ENCODE peak calls at places on chromosomes 7 and 10, in six cellular contexts. One of them, this sample, is unnamed. For H3K4me1, the result is how much of the 10 kb centered on the place peaks cover.

GRCh38 chr7:147245274-147245673 is 1128.7 kb downstream of the CNTNAP2 start:
- DNase-seq in heart left ventricle: peak
- DNase-seq in heart right ventricle: peak
- DNase-seq in hepatocyte: peak
- DNase-seq in body of pancreas: peak
- DNase-seq in left ventricle myocardium inferior: no peak
- DNase-seq in this sample: peak

GRCh38 chr7:77691892-77692491 is 4.3 kb upstream of the RSBN1L start:
- DNase-seq in heart left ventricle: no peak
- DNase-seq in heart right ventricle: no peak
- DNase-seq in hepatocyte: peak
- DNase-seq in body of pancreas: peak
- DNase-seq in left ventricle myocardium inferior: no peak
- DNase-seq in this sample: no peak

GRCh38 chr7:112144284-112145059 is 61.7 kb downstream of the DOCK4 start:
- DNase-seq in heart left ventricle: no peak
- DNase-seq in heart right ventricle: no peak
- DNase-seq in hepatocyte: no peak
- DNase-seq in body of pancreas: no peak
- DNase-seq in left ventricle myocardium inferior: no peak
- DNase-seq in this sample: no peak

GRCh38 chr10:14459670-14460069 is 128.9 kb upstream of the FRMD4A start:
- DNase-seq in heart left ventricle: no peak
- DNase-seq in heart right ventricle: no peak
- DNase-seq in hepatocyte: no peak
- DNase-seq in body of pancreas: no peak
- DNase-seq in left ventricle myocardium inferior: no peak
- DNase-seq in this sample: no peak

GRCh38 chr7:132652507-132652906 is 76.2 kb upstream of the PLXNA4 start:
- DNase-seq in heart left ventricle: no peak
- DNase-seq in heart right ventricle: no peak
- DNase-seq in hepatocyte: no peak
- DNase-seq in body of pancreas: no peak
- DNase-seq in left ventricle myocardium inferior: no peak
- DNase-seq in this sample: no peak

GRCh38 chr7:45202618-45203017 is 45.0 kb downstream of the RAMP3 start:
- DNase-seq in heart left ventricle: no peak
- DNase-seq in heart right ventricle: no peak
- DNase-seq in hepatocyte: no peak
- DNase-seq in body of pancreas: no peak
- DNase-seq in left ventricle myocardium inferior: no peak
- DNase-seq in this sample: no peak

GRCh38 chr7:130667593-130668257 is 823 bp downstream of the COPG2 start:
- DNase-seq in heart left ventricle: no peak
- DNase-seq in heart right ventricle: no peak
- DNase-seq in hepatocyte: peak
- DNase-seq in body of pancreas: no peak
- DNase-seq in left ventricle myocardium inferior: no peak
- DNase-seq in this sample: no peak

GRCh38 chr7:44052771-44053365 is 8.4 kb downstream of the DBNL start:
- DNase-seq in heart left ventricle: no peak
- DNase-seq in heart right ventricle: no peak
- DNase-seq in hepatocyte: no peak
- DNase-seq in body of pancreas: no peak
- DNase-seq in left ventricle myocardium inferior: peak
- DNase-seq in this sample: no peak

GRCh38 chr7:69208848-69209247 is 389.4 kb upstream of the AUTS2 start:
- DNase-seq in heart left ventricle: no peak
- DNase-seq in heart right ventricle: no peak
- DNase-seq in hepatocyte: no peak
- DNase-seq in body of pancreas: no peak
- DNase-seq in left ventricle myocardium inferior: no peak
- DNase-seq in this sample: no peak

GRCh38 chr7:99928994-99929729 is at the start of gene GJC3:
- DNase-seq in heart left ventricle: peak
- DNase-seq in heart right ventricle: peak
- DNase-seq in hepatocyte: peak
- DNase-seq in body of pancreas: peak
- DNase-seq in left ventricle myocardium inferior: peak
- DNase-seq in this sample: peak

GRCh38 chr10:43671659-43672555 is 23.2 kb upstream of the ZNF32 start:
- DNase-seq in heart left ventricle: peak
- DNase-seq in heart right ventricle: peak
- DNase-seq in hepatocyte: peak
- DNase-seq in body of pancreas: peak
- DNase-seq in left ventricle myocardium inferior: no peak
- DNase-seq in this sample: peak

GRCh38 chr7:70484255-70484654 is 647.7 kb upstream of the GALNT17 start:
- DNase-seq in heart left ventricle: no peak
- DNase-seq in heart right ventricle: no peak
- DNase-seq in hepatocyte: no peak
- DNase-seq in body of pancreas: no peak
- DNase-seq in left ventricle myocardium inferior: no peak
- DNase-seq in this sample: no peak

GRCh38 chr7:21064698-21065648 is 278.3 kb upstream of the SP8 start:
- DNase-seq in heart left ventricle: no peak
- DNase-seq in heart right ventricle: no peak
- DNase-seq in hepatocyte: peak
- DNase-seq in body of pancreas: no peak
- DNase-seq in left ventricle myocardium inferior: no peak
- DNase-seq in this sample: no peak

GRCh38 chr7:92835851-92836488 is 403 bp downstream of the CDK6 start:
- DNase-seq in heart left ventricle: peak
- DNase-seq in heart right ventricle: peak
- DNase-seq in hepatocyte: peak
- DNase-seq in body of pancreas: peak
- DNase-seq in left ventricle myocardium inferior: peak
- DNase-seq in this sample: no peak

GRCh38 chr10:45509491-45509890 is 135.5 kb downstream of the ALOX5 start:
- DNase-seq in heart left ventricle: no peak
- DNase-seq in heart right ventricle: no peak
- DNase-seq in hepatocyte: no peak
- DNase-seq in body of pancreas: no peak
- DNase-seq in left ventricle myocardium inferior: no peak
- DNase-seq in this sample: no peak

GRCh38 chr7:47071866-47072265 is 510.0 kb downstream of the TNS3 start:
- DNase-seq in heart left ventricle: no peak
- DNase-seq in heart right ventricle: no peak
- DNase-seq in hepatocyte: no peak
- DNase-seq in body of pancreas: no peak
- DNase-seq in left ventricle myocardium inferior: no peak
- DNase-seq in this sample: no peak

GRCh38 chr7:74254858-74255379 is 720 bp upstream of the RFC2 start:
- DNase-seq in heart left ventricle: no peak
- DNase-seq in heart right ventricle: no peak
- DNase-seq in hepatocyte: no peak
- DNase-seq in body of pancreas: no peak
- DNase-seq in left ventricle myocardium inferior: no peak
- DNase-seq in this sample: no peak

GRCh38 chr10:77158666-77159065 is 478.9 kb downstream of the KCNMA1 start:
- DNase-seq in heart left ventricle: no peak
- DNase-seq in heart right ventricle: no peak
- DNase-seq in hepatocyte: no peak
- DNase-seq in body of pancreas: no peak
- DNase-seq in left ventricle myocardium inferior: no peak
- DNase-seq in this sample: no peak

GRCh38 chr7:79778786-79779382 is 325.4 kb upstream of the MAGI2 start:
- DNase-seq in heart left ventricle: no peak
- DNase-seq in heart right ventricle: no peak
- DNase-seq in hepatocyte: peak
- DNase-seq in body of pancreas: no peak
- DNase-seq in left ventricle myocardium inferior: no peak
- DNase-seq in this sample: no peak

GRCh38 chr10:28137907-28138880 is 139.3 kb upstream of the ODAD2 start:
- DNase-seq in heart left ventricle: no peak
- DNase-seq in heart right ventricle: no peak
- DNase-seq in hepatocyte: no peak
- DNase-seq in body of pancreas: no peak
- DNase-seq in left ventricle myocardium inferior: no peak
- DNase-seq in this sample: no peak

GRCh38 chr7:66815976-66816375 is 75.4 kb downstream of the RABGEF1 start:
- DNase-seq in heart left ventricle: no peak
- DNase-seq in heart right ventricle: no peak
- DNase-seq in hepatocyte: no peak
- DNase-seq in body of pancreas: no peak
- DNase-seq in left ventricle myocardium inferior: no peak
- DNase-seq in this sample: no peak

GRCh38 chr10:36017141-36017540 is 375.0 kb upstream of the FZD8 start:
- DNase-seq in heart left ventricle: no peak
- DNase-seq in heart right ventricle: no peak
- DNase-seq in hepatocyte: no peak
- DNase-seq in body of pancreas: no peak
- DNase-seq in left ventricle myocardium inferior: no peak
- DNase-seq in this sample: no peak

DNA sequence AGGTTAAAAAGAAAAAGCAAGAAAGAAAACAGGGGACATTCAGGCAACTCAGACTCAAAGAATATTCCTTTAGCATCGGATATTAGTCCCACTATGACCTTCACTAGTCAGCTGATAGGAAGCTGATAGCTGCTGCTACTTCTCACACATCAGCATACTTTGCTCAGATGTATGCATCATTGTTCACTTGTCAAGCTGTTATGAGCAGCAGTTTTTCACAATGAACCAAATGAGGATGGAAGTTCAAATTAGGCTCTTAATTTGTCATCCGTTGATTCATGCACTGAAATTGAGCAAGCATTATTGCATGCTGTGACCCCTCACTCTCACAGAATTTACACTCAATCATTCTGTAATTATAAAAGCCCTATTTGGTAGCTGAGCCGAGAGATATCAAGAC is 257.7 kb downstream of the SNX13 start:
- DNase-seq in heart left ventricle: no peak
- DNase-seq in heart right ventricle: no peak
- DNase-seq in hepatocyte: no peak
- DNase-seq in body of pancreas: no peak
- DNase-seq in left ventricle myocardium inferior: no peak
- DNase-seq in this sample: no peak
- H3K4me1 ChIP-seq in heart left ventricle: under half
- H3K4me1 ChIP-seq in heart right ventricle: under half
- H3K4me1 ChIP-seq in hepatocyte: under half
- H3K4me1 ChIP-seq in body of pancreas: under half
- H3K4me1 ChIP-seq in left ventricle myocardium inferior: under half
- H3K4me1 ChIP-seq in this sample: under half

GRCh38 chr7:35430547-35431153 is 176.8 kb upstream of the TBX20 start:
- DNase-seq in heart left ventricle: no peak
- DNase-seq in heart right ventricle: no peak
- DNase-seq in hepatocyte: no peak
- DNase-seq in body of pancreas: no peak
- DNase-seq in left ventricle myocardium inferior: no peak
- DNase-seq in this sample: peak
- TF ChIP-seq CTCF in heart left ventricle: no peak
- TF ChIP-seq CTCF in heart right ventricle: no peak
- TF ChIP-seq CTCF in hepatocyte: no peak
- TF ChIP-seq CTCF in body of pancreas: no peak
- TF ChIP-seq CTCF in left ventricle myocardium inferior: no peak
- TF ChIP-seq CTCF in this sample: peak

DNA sequence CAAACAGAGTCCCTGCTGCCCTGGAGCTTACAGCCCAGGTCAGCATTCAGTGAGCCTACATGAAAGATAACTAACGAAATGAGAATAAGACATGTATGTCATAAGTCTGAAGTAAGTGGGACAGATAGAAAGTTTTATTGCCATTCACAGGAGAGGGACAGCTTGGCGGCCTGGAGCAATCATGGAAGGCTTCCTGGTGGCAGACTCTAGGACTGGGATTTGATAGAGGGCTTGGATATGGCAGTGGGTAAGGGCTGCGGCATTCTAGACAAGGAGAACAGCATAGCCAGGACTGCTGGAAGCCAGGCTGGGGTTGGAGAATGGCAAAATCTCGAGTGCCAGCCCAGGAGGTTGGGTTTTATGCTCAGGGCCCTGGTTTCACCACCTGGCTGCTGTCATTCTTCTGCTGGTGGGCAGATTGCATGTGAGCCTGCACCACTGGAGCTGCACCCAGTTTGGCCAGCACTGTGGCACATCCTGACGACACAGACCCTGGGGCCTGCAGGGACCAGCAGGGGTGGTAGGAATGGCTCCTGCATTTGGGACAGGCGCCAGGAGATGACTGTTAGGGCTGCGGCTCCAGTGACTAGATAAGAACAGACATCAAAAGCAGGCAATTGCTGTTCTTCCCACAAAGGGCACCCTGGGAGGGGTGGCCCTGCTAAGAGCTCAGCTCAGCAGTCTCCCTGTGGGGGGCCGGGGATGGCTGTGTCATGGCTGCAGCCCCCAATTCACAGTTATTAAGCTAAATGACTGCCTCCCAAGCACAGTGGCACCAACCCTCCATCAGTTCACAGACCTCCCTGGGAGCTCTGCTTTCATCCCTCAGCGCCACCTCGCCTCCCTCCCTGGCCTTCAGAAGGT is 161.1 kb downstream of the RPS24 start:
- DNase-seq in heart left ventricle: no peak
- DNase-seq in heart right ventricle: no peak
- DNase-seq in hepatocyte: no peak
- DNase-seq in body of pancreas: no peak
- DNase-seq in left ventricle myocardium inferior: no peak
- DNase-seq in this sample: peak
- H3K27ac ChIP-seq in heart left ventricle: no peak
- H3K27ac ChIP-seq in heart right ventricle: no peak
- H3K27ac ChIP-seq in hepatocyte: peak
- H3K27ac ChIP-seq in body of pancreas: no peak
- H3K27ac ChIP-seq in left ventricle myocardium inferior: no peak
- H3K27ac ChIP-seq in this sample: no peak

GRCh38 chr10:104326991-104327610 is 11.2 kb downstream of the ITPRIP start:
- DNase-seq in heart left ventricle: no peak
- DNase-seq in heart right ventricle: no peak
- DNase-seq in hepatocyte: no peak
- DNase-seq in body of pancreas: no peak
- DNase-seq in left ventricle myocardium inferior: no peak
- DNase-seq in this sample: peak
- H3K4me1 ChIP-seq in heart left ventricle: half or more
- H3K4me1 ChIP-seq in heart right ventricle: half or more
- H3K4me1 ChIP-seq in hepatocyte: under half
- H3K4me1 ChIP-seq in body of pancreas: half or more
- H3K4me1 ChIP-seq in left ventricle myocardium inferior: half or more
- H3K4me1 ChIP-seq in this sample: under half

GRCh38 chr10:71821909-71822763 is 28.9 kb downstream of the PSAP start:
- DNase-seq in heart left ventricle: no peak
- DNase-seq in heart right ventricle: no peak
- DNase-seq in hepatocyte: no peak
- DNase-seq in body of pancreas: no peak
- DNase-seq in left ventricle myocardium inferior: no peak
- DNase-seq in this sample: no peak

GRCh38 chr10:71827828-71828227 is 23.2 kb downstream of the PSAP start:
- DNase-seq in heart left ventricle: no peak
- DNase-seq in heart right ventricle: no peak
- DNase-seq in hepatocyte: no peak
- DNase-seq in body of pancreas: no peak
- DNase-seq in left ventricle myocardium inferior: no peak
- DNase-seq in this sample: no peak

GRCh38 chr10:71828702-71829101 is 22.3 kb downstream of the PSAP start:
- DNase-seq in heart left ventricle: no peak
- DNase-seq in heart right ventricle: no peak
- DNase-seq in hepatocyte: no peak
- DNase-seq in body of pancreas: no peak
- DNase-seq in left ventricle myocardium inferior: no peak
- DNase-seq in this sample: no peak

GRCh38 chr10:71823356-71823755 is 27.7 kb downstream of the PSAP start:
- DNase-seq in heart left ventricle: no peak
- DNase-seq in heart right ventricle: no peak
- DNase-seq in hepatocyte: no peak
- DNase-seq in body of pancreas: no peak
- DNase-seq in left ventricle myocardium inferior: no peak
- DNase-seq in this sample: no peak

GRCh38 chr10:71825217-71825616 is 25.8 kb downstream of the PSAP start:
- DNase-seq in heart left ventricle: no peak
- DNase-seq in heart right ventricle: no peak
- DNase-seq in hepatocyte: no peak
- DNase-seq in body of pancreas: no peak
- DNase-seq in left ventricle myocardium inferior: no peak
- DNase-seq in this sample: no peak
- TF ChIP-seq CTCF in heart left ventricle: no peak
- TF ChIP-seq CTCF in heart right ventricle: no peak
- TF ChIP-seq CTCF in hepatocyte: no peak
- TF ChIP-seq CTCF in body of pancreas: no peak
- TF ChIP-seq CTCF in left ventricle myocardium inferior: no peak
- TF ChIP-seq CTCF in this sample: peak